ENCODE peak calls at places on chromosomes 2 and 18, in eight cellular contexts. One of them, this sample, is unnamed.

GRCh38 chr2:227877359-227878309 is 6.2 kb downstream of the DAW1 start:
- DNase-seq in uterus: no peak
- DNase-seq in adrenal gland: no peak
- DNase-seq in breast epithelium: no peak
- DNase-seq in transverse colon: no peak
- DNase-seq in esophagus squamous epithelium: no peak
- DNase-seq in prostate gland: no peak
- DNase-seq in A549: no peak
- DNase-seq in this sample: no peak

GRCh38 chr2:72143441-72144356 is 4.0 kb downstream of the CYP26B1 start:
- DNase-seq in uterus: peak
- DNase-seq in adrenal gland: no peak
- DNase-seq in breast epithelium: no peak
- DNase-seq in transverse colon: no peak
- DNase-seq in esophagus squamous epithelium: no peak
- DNase-seq in prostate gland: peak
- DNase-seq in A549: no peak
- DNase-seq in this sample: peak

GRCh38 chr2:181656450-181657261 is at the start of gene CERKL:
- DNase-seq in uterus: no peak
- DNase-seq in adrenal gland: peak
- DNase-seq in breast epithelium: no peak
- DNase-seq in transverse colon: peak
- DNase-seq in esophagus squamous epithelium: no peak
- DNase-seq in prostate gland: peak
- DNase-seq in A549: peak
- DNase-seq in this sample: peak

GRCh38 chr2:16537347-16537746 is 128.3 kb downstream of the CYRIA start:
- DNase-seq in uterus: no peak
- DNase-seq in adrenal gland: no peak
- DNase-seq in breast epithelium: no peak
- DNase-seq in transverse colon: no peak
- DNase-seq in esophagus squamous epithelium: no peak
- DNase-seq in prostate gland: no peak
- DNase-seq in A549: no peak
- DNase-seq in this sample: no peak

GRCh38 chr18:23378470-23378764 is 74.7 kb upstream of the RIOK3 start:
- DNase-seq in uterus: no peak
- DNase-seq in adrenal gland: no peak
- DNase-seq in breast epithelium: no peak
- DNase-seq in transverse colon: no peak
- DNase-seq in esophagus squamous epithelium: no peak
- DNase-seq in prostate gland: no peak
- DNase-seq in A549: no peak
- DNase-seq in this sample: no peak

GRCh38 chr2:207768891-207769596 is 662 bp downstream of the FZD5 start:
- DNase-seq in uterus: peak
- DNase-seq in adrenal gland: peak
- DNase-seq in breast epithelium: no peak
- DNase-seq in transverse colon: peak
- DNase-seq in esophagus squamous epithelium: no peak
- DNase-seq in prostate gland: peak
- DNase-seq in A549: peak
- DNase-seq in this sample: peak

GRCh38 chr2:185127412-185127811 is 529.1 kb downstream of the ZNF804A start:
- DNase-seq in uterus: no peak
- DNase-seq in adrenal gland: no peak
- DNase-seq in breast epithelium: no peak
- DNase-seq in transverse colon: no peak
- DNase-seq in esophagus squamous epithelium: no peak
- DNase-seq in prostate gland: no peak
- DNase-seq in A549: no peak
- DNase-seq in this sample: no peak

GRCh38 chr2:229849073-229849472 is 72.7 kb downstream of the TRIP12 start:
- DNase-seq in uterus: no peak
- DNase-seq in adrenal gland: no peak
- DNase-seq in breast epithelium: no peak
- DNase-seq in transverse colon: no peak
- DNase-seq in esophagus squamous epithelium: no peak
- DNase-seq in prostate gland: no peak
- DNase-seq in A549: no peak
- DNase-seq in this sample: no peak

GRCh38 chr2:1887915-1888314 is 143.6 kb upstream of the PXDN start:
- DNase-seq in uterus: no peak
- DNase-seq in adrenal gland: no peak
- DNase-seq in breast epithelium: no peak
- DNase-seq in transverse colon: no peak
- DNase-seq in esophagus squamous epithelium: no peak
- DNase-seq in prostate gland: no peak
- DNase-seq in A549: peak
- DNase-seq in this sample: no peak

GRCh38 chr2:25159947-25160346 is 8.4 kb downstream of the POMC start:
- DNase-seq in uterus: no peak
- DNase-seq in adrenal gland: no peak
- DNase-seq in breast epithelium: no peak
- DNase-seq in transverse colon: no peak
- DNase-seq in esophagus squamous epithelium: no peak
- DNase-seq in prostate gland: no peak
- DNase-seq in A549: peak
- DNase-seq in this sample: no peak

GRCh38 chr2:230472619-230473018 is 56.6 kb downstream of the SP100 start:
- DNase-seq in uterus: no peak
- DNase-seq in adrenal gland: no peak
- DNase-seq in breast epithelium: no peak
- DNase-seq in transverse colon: no peak
- DNase-seq in esophagus squamous epithelium: no peak
- DNase-seq in prostate gland: no peak
- DNase-seq in A549: peak
- DNase-seq in this sample: no peak

GRCh38 chr18:10111944-10112343 is 198.1 kb downstream of the VAPA start:
- DNase-seq in uterus: no peak
- DNase-seq in adrenal gland: no peak
- DNase-seq in breast epithelium: no peak
- DNase-seq in transverse colon: no peak
- DNase-seq in esophagus squamous epithelium: no peak
- DNase-seq in prostate gland: no peak
- DNase-seq in A549: no peak
- DNase-seq in this sample: no peak

GRCh38 chr18:69400253-69400975 is at the start of gene DOK6:
- DNase-seq in uterus: peak
- DNase-seq in adrenal gland: peak
- DNase-seq in breast epithelium: no peak
- DNase-seq in transverse colon: no peak
- DNase-seq in esophagus squamous epithelium: no peak
- DNase-seq in prostate gland: no peak
- DNase-seq in A549: peak
- DNase-seq in this sample: no peak

GRCh38 chr18:36711014-36711725 is 117.6 kb downstream of the TPGS2 start:
- DNase-seq in uterus: no peak
- DNase-seq in adrenal gland: no peak
- DNase-seq in breast epithelium: no peak
- DNase-seq in transverse colon: no peak
- DNase-seq in esophagus squamous epithelium: no peak
- DNase-seq in prostate gland: no peak
- DNase-seq in A549: no peak
- DNase-seq in this sample: no peak
- TF ChIP-seq POLR2A in uterus: no peak
- TF ChIP-seq POLR2A in adrenal gland: no peak
- TF ChIP-seq POLR2A in breast epithelium: no peak
- TF ChIP-seq POLR2A in transverse colon: no peak
- TF ChIP-seq POLR2A in esophagus squamous epithelium: no peak
- TF ChIP-seq POLR2A in prostate gland: no peak
- TF ChIP-seq POLR2A in A549: no peak
- TF ChIP-seq POLR2A in this sample: no peak

DNA sequence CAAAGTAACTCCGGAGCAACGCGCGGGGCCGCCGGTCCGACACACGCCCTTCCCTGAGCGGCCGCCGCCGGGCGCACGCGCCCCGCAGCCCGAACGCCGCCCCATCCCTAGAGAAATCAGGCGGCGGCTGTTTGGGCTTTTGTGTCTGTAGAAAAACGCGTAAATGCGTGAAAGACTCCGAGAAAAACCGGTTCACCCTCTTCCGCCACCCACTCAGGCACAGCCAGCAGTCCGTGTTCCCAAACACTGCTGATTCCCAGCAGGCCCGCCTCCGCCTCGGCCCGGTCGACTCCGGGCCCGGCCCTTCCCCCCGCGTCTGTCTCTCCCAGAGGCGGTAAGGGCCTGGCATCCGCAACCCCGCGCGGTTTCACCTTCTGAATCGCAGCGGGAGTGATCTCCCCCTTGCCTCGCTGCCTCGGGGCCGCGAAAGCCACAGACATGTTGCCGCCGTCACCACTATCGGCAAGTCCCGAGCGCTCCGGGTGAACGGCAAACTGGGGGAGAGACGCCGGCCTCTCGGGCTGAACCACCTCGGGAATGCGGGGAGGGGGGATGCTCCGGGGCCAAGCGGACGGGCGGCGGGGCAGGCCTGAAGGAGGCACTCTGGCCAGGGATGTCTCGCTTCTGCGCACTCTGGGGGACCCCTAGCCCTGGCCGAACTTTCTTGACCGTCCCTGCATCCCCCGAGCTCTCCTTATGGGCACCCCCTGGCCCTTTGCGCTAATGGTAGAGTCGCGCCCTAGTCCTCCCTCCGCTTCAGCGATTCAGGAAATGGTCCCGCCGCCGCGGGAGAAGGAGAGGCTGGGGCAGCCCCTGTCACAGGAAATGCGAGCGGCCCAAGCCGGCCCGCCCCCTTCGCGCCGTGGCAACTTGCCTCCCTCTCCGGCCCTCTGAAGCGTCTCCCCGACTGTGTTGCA is at the start of gene SS18:
- DNase-seq in uterus: peak
- DNase-seq in adrenal gland: peak
- DNase-seq in breast epithelium: peak
- DNase-seq in transverse colon: peak
- DNase-seq in esophagus squamous epithelium: peak
- DNase-seq in prostate gland: peak
- DNase-seq in A549: peak
- DNase-seq in this sample: peak
- TF ChIP-seq POLR2A in uterus: peak
- TF ChIP-seq POLR2A in adrenal gland: peak
- TF ChIP-seq POLR2A in breast epithelium: peak
- TF ChIP-seq POLR2A in transverse colon: peak
- TF ChIP-seq POLR2A in esophagus squamous epithelium: no peak
- TF ChIP-seq POLR2A in prostate gland: peak
- TF ChIP-seq POLR2A in A549: peak
- TF ChIP-seq POLR2A in this sample: peak

DNA sequence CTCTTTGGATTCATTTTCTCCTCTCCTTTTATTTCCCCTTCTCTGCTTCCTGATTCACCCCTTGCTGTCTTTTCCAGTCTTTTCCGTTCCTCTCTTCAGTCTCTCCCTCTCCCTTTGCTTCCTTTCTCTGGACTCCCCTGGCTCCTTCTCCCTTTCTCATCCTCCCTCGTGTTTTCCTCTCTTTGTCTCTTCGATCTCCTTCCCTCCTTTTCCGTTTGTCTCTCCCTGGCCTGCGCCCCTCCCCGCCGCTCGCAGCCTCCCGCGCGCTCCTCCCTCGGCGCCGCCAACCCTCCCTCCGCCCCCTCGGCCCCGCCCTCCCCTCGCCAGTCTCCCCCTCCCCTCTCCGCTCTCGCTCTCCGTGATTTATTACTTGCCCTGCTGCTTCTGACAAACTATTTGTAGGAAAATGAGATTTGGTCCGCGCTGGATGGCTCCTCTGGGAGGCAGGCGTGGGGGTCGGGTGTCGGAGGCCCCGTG is 46.0 kb upstream of the PAX8 start:
- DNase-seq in uterus: peak
- DNase-seq in adrenal gland: peak
- DNase-seq in breast epithelium: no peak
- DNase-seq in transverse colon: peak
- DNase-seq in esophagus squamous epithelium: no peak
- DNase-seq in prostate gland: peak
- DNase-seq in A549: peak
- DNase-seq in this sample: no peak
- TF ChIP-seq POLR2A in uterus: no peak
- TF ChIP-seq POLR2A in adrenal gland: no peak
- TF ChIP-seq POLR2A in breast epithelium: no peak
- TF ChIP-seq POLR2A in transverse colon: no peak
- TF ChIP-seq POLR2A in esophagus squamous epithelium: no peak
- TF ChIP-seq POLR2A in prostate gland: no peak
- TF ChIP-seq POLR2A in A549: peak
- TF ChIP-seq POLR2A in this sample: no peak

GRCh38 chr2:54114936-54115283 is 505 bp upstream of the ACYP2 start:
- DNase-seq in uterus: no peak
- DNase-seq in adrenal gland: no peak
- DNase-seq in breast epithelium: no peak
- DNase-seq in transverse colon: no peak
- DNase-seq in esophagus squamous epithelium: no peak
- DNase-seq in prostate gland: no peak
- DNase-seq in A549: no peak
- DNase-seq in this sample: no peak

GRCh38 chr2:54120950-54121349 is 5.5 kb downstream of the ACYP2 start:
- DNase-seq in uterus: no peak
- DNase-seq in adrenal gland: no peak
- DNase-seq in breast epithelium: no peak
- DNase-seq in transverse colon: no peak
- DNase-seq in esophagus squamous epithelium: no peak
- DNase-seq in prostate gland: no peak
- DNase-seq in A549: no peak
- DNase-seq in this sample: peak

GRCh38 chr2:54109848-54110247 is 5.6 kb upstream of the ACYP2 start:
- DNase-seq in uterus: no peak
- DNase-seq in adrenal gland: no peak
- DNase-seq in breast epithelium: no peak
- DNase-seq in transverse colon: no peak
- DNase-seq in esophagus squamous epithelium: no peak
- DNase-seq in prostate gland: no peak
- DNase-seq in A549: no peak
- DNase-seq in this sample: no peak

DNA sequence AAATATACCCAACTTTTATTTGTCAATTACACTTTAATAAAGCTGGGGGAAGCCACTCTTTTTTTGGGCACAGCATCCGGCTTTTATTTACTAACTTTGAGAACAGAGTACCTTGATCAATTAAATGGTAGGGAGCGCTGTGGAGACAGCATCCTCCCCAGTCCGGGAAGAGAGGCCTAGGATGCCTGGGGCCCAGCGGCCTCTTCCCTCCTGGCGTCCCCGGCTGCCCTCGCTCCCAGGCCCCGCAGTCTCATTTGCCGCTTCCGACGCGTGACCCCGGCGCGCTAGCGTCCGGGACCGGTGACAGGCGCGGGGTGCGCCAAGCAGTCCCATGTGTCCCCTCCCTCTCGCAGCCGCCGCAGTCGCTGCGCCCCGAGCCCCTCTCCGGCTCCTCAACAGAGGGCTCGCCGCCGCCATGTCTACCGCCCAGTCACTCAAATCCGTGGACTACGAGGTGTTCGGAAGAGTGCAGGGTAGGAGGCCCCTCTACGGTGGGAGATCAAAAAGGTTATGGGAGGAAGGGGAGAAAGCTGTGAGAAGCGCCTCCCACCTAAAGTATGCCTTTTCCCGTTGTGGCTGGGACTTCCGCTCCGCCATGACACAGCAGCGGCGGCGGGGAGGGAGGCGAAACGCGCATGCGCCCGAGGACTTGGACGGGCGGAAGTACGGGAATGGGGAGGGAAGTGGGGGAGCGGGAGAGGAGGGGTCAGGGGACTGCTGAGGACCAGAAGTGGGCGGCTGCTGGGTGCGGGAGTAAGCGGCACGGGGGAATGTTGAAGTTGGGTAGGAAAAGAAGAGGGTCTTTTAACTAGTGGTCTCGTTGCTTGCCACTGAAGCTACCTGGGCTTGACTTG is at the start of gene ACYP2:
- DNase-seq in uterus: peak
- DNase-seq in adrenal gland: peak
- DNase-seq in breast epithelium: peak
- DNase-seq in transverse colon: peak
- DNase-seq in esophagus squamous epithelium: peak
- DNase-seq in prostate gland: peak
- DNase-seq in A549: peak
- DNase-seq in this sample: peak
- TF ChIP-seq POLR2A in uterus: peak
- TF ChIP-seq POLR2A in adrenal gland: peak
- TF ChIP-seq POLR2A in breast epithelium: peak
- TF ChIP-seq POLR2A in transverse colon: peak
- TF ChIP-seq POLR2A in esophagus squamous epithelium: no peak
- TF ChIP-seq POLR2A in prostate gland: peak
- TF ChIP-seq POLR2A in A549: peak
- TF ChIP-seq POLR2A in this sample: peak